ENCODE peak calls at places on chromosomes 11 and 22, in four cellular contexts. D is A549, C is body of pancreas, Z is transverse colon. G is an unnamed sample. For H3K4me1, the result is how much of the 10 kb centered on the place peaks cover.

GRCh38 chr11:70863186-70863585 is 389.2 kb downstream of the SHANK2 start:
- DNase-seq in D (no peak), C (no peak), Z (no peak), G (no peak)

GRCh38 chr11:125348704-125349635 is 147.1 kb downstream of the FEZ1 start:
- DNase-seq in D (peak), C (peak), Z (peak), G (peak)

GRCh38 chr11:130601141-130601540 is 152.7 kb downstream of the ADAMTS15 start:
- DNase-seq in D (no peak), C (peak), Z (peak), G (peak)

GRCh38 chr11:69089258-69089657 is 40.5 kb downstream of the TPCN2 start:
- DNase-seq in D (no peak), C (peak), Z (no peak), G (no peak)

GRCh38 chr11:22536036-22536435 is 89.6 kb downstream of the FANCF start:
- DNase-seq in D (no peak), C (no peak), Z (no peak), G (no peak)

GRCh38 chr11:7651140-7651551 is 22.2 kb downstream of the CYB5R2 start:
- DNase-seq in D (no peak), C (no peak), Z (no peak), G (no peak)

GRCh38 chr11:4085575-4085974 is 9.0 kb upstream of the RRM1 start:
- DNase-seq in D (no peak), C (no peak), Z (no peak), G (no peak)

GRCh38 chr11:91513734-91514133 is 710.9 kb upstream of the FAT3 start:
- DNase-seq in D (no peak), C (no peak), Z (no peak), G (no peak)

GRCh38 chr22:38721551-38721950 is 15.8 kb downstream of the GTPBP1 start:
- DNase-seq in D (no peak), C (no peak), Z (peak), G (no peak)

GRCh38 chr11:57356179-57356757 is 18.1 kb downstream of the P2RX3 start:
- DNase-seq in D (no peak), C (no peak), Z (no peak), G (no peak)

GRCh38 chr22:46416537-46417267 is 81.2 kb downstream of the TRMU start:
- DNase-seq in D (no peak), C (no peak), Z (no peak), G (peak)

GRCh38 chr11:112024778-112025678 is at the start of gene DLAT:
- DNase-seq in D (peak), C (peak), Z (peak), G (peak)
- TF ChIP-seq POLR2A in D (peak), C (peak), Z (peak), G (peak)

GRCh38 chr11:34208266-34209135 is 103.1 kb downstream of the NAT10 start:
- DNase-seq in D (peak), C (no peak), Z (no peak), G (peak)

GRCh38 chr11:34205326-34206035 is 100.1 kb downstream of the NAT10 start:
- DNase-seq in D (no peak), C (no peak), Z (no peak), G (no peak)

GRCh38 chr11:34209809-34210208 is 104.4 kb downstream of the NAT10 start:
- DNase-seq in D (no peak), C (no peak), Z (no peak), G (no peak)

GRCh38 chr11:34206598-34207300 is 101.3 kb downstream of the NAT10 start:
- DNase-seq in D (no peak), C (no peak), Z (no peak), G (no peak)

GRCh38 chr11:34207487-34207886 is 102.1 kb downstream of the NAT10 start:
- DNase-seq in D (no peak), C (no peak), Z (no peak), G (no peak)
- H3K4me1 ChIP-seq in D (half or more), C (under half), Z (under half), G (under half)

GRCh38 chr22:43109921-43110443 is 568 bp upstream of the BIK start:
- DNase-seq in D (no peak), C (no peak), Z (no peak), G (no peak)

GRCh38 chr22:43113516-43114251 is 3.1 kb downstream of the BIK start:
- DNase-seq in D (no peak), C (peak), Z (peak), G (no peak)

GRCh38 chr22:43109511-43109910 is 1.0 kb upstream of the BIK start:
- DNase-seq in D (no peak), C (no peak), Z (no peak), G (no peak)

GRCh38 chr22:43110444-43110926 is at the start of gene BIK:
- DNase-seq in D (no peak), C (peak), Z (peak), G (peak)

DNA sequence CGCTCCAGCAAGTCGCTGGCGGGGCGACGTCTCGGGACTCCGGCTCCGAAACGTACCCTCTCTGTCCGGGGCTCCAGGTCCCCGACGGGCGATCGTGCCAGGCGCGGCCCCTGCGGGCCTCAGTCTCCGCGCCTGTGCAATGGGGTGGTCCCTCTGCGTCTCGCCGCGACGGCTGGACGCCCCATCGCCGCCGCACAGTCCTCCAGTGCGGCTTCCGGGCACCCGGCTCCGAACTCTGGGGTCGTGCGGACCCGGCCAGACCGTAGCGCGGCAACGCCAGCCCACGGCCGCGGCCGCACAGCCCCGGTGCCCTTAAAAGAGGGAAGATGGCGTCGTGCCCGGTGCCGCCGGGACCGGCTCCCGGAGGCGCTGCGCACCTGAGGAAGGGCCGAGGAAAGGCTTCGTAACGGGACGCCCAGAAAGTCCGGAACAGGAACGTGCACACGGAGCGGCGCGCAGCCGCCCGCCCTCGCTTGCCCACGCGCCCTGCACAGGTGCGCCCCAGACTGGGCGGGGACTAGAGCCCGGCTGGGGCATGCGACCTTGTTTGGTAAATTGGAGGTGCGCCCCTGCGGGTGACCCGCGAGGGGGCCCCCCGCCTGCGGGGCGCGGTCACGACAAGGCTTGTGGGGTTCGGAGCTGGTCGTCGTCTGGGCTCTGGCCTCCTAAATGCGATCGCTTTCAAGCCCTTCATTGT is 525 bp downstream of the BIK start:
- DNase-seq in D (no peak), C (peak), Z (peak), G (peak)
- H3K27ac ChIP-seq in D (peak), C (peak), Z (peak), G (no peak)

DNA sequence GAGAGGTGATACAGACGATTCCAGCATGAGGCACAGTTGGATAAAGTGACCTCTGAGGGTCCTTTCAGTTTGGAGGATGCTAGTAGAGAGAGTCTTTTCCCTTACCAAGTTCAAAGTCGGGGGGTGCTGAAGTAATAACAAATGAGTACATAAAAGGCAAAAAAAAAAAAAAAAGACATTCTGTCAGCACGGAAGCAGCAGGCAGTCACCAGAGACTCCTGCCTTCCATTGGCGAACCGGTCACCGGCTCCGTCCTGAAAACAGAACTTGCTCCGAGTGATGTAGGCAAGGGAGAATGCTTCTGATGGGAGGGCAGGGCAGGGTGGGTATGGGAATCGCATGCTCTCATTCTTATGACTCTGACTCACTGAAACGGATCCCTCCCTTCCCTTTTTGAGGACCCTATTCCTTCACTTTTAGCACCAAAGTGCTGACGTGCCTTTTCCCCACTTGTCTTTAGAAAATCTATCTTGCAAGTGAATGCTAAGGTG is 65.9 kb downstream of the PRR5L start:
- DNase-seq in D (no peak), C (no peak), Z (no peak), G (no peak)
- TF ChIP-seq POLR2A in D (no peak), C (no peak), Z (no peak), G (no peak)

DNA sequence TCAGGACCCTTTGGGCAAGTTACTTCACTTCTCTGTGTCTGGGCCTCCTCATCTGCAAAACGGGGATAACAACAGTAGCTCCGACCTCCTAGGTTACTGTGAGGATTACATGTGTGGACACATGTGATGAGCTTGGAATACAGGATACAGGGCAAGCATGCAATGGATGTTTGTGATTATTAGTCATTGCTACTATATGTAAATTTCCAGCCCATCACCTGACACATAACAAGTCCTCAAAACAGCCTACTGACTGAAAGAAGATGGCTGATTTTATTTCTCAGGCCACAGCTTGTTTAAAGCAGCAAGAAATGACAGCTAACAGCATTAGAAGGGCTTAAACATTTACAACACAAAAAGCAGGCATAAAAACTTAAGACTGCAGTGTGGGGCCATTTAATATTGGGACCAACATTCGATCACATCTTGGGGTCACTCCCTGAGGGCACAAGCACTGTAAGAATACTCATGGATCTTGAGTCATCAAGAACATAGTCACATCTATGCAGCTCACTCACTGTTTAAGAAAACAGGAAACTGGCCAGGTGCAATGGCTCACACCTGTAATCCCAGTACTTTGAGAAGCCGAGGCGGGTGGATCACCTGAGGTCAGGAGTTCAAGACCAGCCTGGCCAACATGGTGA is 49.6 kb downstream of the ABTB2 start:
- DNase-seq in D (no peak), C (no peak), Z (no peak), G (no peak)
- H3K4me1 ChIP-seq in D (under half), C (under half), Z (under half), G (under half)

GRCh38 chr22:29630987-29631386 is 27.6 kb downstream of the NF2 start:
- DNase-seq in D (no peak), C (no peak), Z (no peak), G (no peak)
- H3K27ac ChIP-seq in D (no peak), C (no peak), Z (no peak), G (no peak)

DNA sequence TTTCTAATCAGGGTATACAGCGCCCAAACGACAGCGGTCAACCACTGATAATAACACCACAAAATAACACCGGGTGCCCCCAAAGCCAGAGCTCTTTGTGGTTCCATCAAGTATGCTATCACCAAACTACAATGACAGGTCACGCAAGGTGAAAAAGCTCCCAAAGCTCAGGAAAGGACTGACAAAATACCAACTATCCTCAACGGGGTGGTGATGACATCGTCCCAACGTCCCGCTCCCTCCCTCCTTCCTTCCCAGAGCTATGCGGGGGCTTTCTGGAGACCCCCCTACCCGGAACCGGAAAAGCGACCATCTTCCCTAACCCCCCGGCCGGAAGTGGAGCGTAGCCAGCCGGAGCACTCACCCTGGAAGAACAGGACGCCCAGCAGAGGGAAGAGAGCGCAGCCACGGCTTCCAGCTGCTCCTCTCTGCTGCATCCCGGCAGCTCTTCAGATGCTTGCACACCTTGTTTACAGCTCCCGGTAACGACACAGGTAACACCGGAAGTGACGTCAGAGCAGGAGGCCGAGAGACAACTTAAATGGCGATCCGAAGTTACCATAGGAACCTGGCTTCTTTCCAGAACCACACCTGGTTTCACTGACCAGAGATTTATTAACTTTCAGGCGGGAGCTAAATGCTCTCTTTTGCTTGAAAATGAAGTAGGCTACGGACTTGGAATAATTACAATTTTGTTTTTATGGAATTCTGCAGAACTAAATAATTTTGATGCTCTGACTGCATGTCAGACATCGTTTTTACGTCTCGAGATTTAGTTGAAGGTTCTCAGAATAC is at the start of gene MPZL3:
- DNase-seq in D (peak), C (peak), Z (peak), G (peak)
- TF ChIP-seq POLR2A in D (peak), C (peak), Z (peak), G (no peak)

G was measured in thyroid gland.